ENCODE peak calls at places on chromosomes 6 and 20, in four cellular contexts. One of them, this sample, is unnamed.

GRCh38 chr20:13610205-13610604 is 28.5 kb downstream of the TASP1 start:
- DNase-seq in HepG2: peak; percentile 41
- DNase-seq in heart right ventricle: no peak
- DNase-seq in A673: peak; percentile 37
- DNase-seq in this sample: no peak

GRCh38 chr6:128655978-128656498 is 135.6 kb upstream of the PTPRK start:
- DNase-seq in HepG2: no peak
- DNase-seq in heart right ventricle: no peak
- DNase-seq in A673: peak; percentile 68
- DNase-seq in this sample: no peak

GRCh38 chr6:126172151-126172550 is 167.8 kb upstream of the CENPW start:
- DNase-seq in A673: no peak
- DNase-seq in heart right ventricle: no peak
- DNase-seq in HepG2: no peak
- DNase-seq in this sample: no peak

GRCh38 chr6:70531133-70531532 is 35.6 kb upstream of the SDHAF4 start:
- DNase-seq in HepG2: no peak
- DNase-seq in A673: no peak
- DNase-seq in heart right ventricle: no peak
- DNase-seq in this sample: no peak

GRCh38 chr20:64145458-64146300 is 18.6 kb upstream of the MYT1 start:
- DNase-seq in A673: no peak
- DNase-seq in HepG2: no peak
- DNase-seq in heart right ventricle: no peak
- DNase-seq in this sample: no peak

GRCh38 chr6:114740547-114740946 is 397.7 kb upstream of the HS3ST5 start:
- DNase-seq in HepG2: no peak
- DNase-seq in A673: no peak
- DNase-seq in heart right ventricle: no peak
- DNase-seq in this sample: no peak

GRCh38 chr20:19077370-19078220 is 134.8 kb upstream of the SLC24A3 start:
- DNase-seq in HepG2: no peak
- DNase-seq in A673: no peak
- DNase-seq in heart right ventricle: no peak
- DNase-seq in this sample: no peak

GRCh38 chr6:129124334-129124733 is 241.4 kb downstream of the LAMA2 start:
- DNase-seq in heart right ventricle: no peak
- DNase-seq in A673: peak; percentile 27
- DNase-seq in HepG2: no peak
- DNase-seq in this sample: no peak

GRCh38 chr6:130322673-130323268 is 43.0 kb upstream of the TMEM200A start:
- DNase-seq in HepG2: peak; percentile 55
- DNase-seq in heart right ventricle: no peak
- DNase-seq in A673: peak; percentile 70
- DNase-seq in this sample: no peak

GRCh38 chr6:52522151-52522626 is 54.7 kb downstream of the TRAM2 start:
- DNase-seq in heart right ventricle: peak; percentile 57
- DNase-seq in HepG2: no peak
- DNase-seq in A673: no peak
- DNase-seq in this sample: peak; percentile 76

GRCh38 chr6:163806761-163807499 is 392.4 kb downstream of the QKI start:
- DNase-seq in heart right ventricle: no peak
- DNase-seq in A673: no peak
- DNase-seq in HepG2: no peak
- DNase-seq in this sample: no peak

GRCh38 chr6:145096846-145097245 is 638.5 kb downstream of the EPM2A start:
- DNase-seq in HepG2: no peak
- DNase-seq in A673: no peak
- DNase-seq in heart right ventricle: no peak
- DNase-seq in this sample: no peak

GRCh38 chr6:40956871-40957270 is 82.2 kb downstream of the UNC5CL start:
- DNase-seq in heart right ventricle: no peak
- DNase-seq in HepG2: no peak
- DNase-seq in A673: no peak
- DNase-seq in this sample: no peak

GRCh38 chr6:168181776-168182765 is 103.1 kb upstream of the FRMD1 start:
- DNase-seq in heart right ventricle: no peak
- DNase-seq in HepG2: no peak
- DNase-seq in A673: peak; percentile 94
- DNase-seq in this sample: no peak

GRCh38 chr20:9323622-9324021 is 190.8 kb upstream of the LAMP5 start:
- DNase-seq in heart right ventricle: no peak
- DNase-seq in A673: peak; percentile 27
- DNase-seq in HepG2: peak; percentile 29
- DNase-seq in this sample: no peak

GRCh38 chr6:24009319-24009718 is 116.7 kb upstream of the NRSN1 start:
- DNase-seq in HepG2: no peak
- DNase-seq in heart right ventricle: no peak
- DNase-seq in A673: no peak
- DNase-seq in this sample: no peak

GRCh38 chr6:148720371-148720770 is 26.5 kb upstream of the UST start:
- DNase-seq in heart right ventricle: no peak
- DNase-seq in HepG2: no peak
- DNase-seq in A673: no peak
- DNase-seq in this sample: no peak

GRCh38 chr6:43990275-43990626 is 137.0 kb downstream of the MRPL14 start:
- DNase-seq in A673: no peak
- DNase-seq in heart right ventricle: no peak
- DNase-seq in HepG2: no peak
- DNase-seq in this sample: no peak

GRCh38 chr6:3808759-3809514 is 40.2 kb upstream of the FAM50B start:
- DNase-seq in A673: no peak
- DNase-seq in HepG2: peak; percentile 50
- DNase-seq in heart right ventricle: peak; percentile 24
- DNase-seq in this sample: peak; percentile 88

GRCh38 chr6:136117081-136117480 is 133.0 kb downstream of the MTFR2 start:
- DNase-seq in A673: no peak
- DNase-seq in heart right ventricle: no peak
- DNase-seq in HepG2: no peak
- DNase-seq in this sample: no peak

GRCh38 chr6:130365166-130366010 is 429 bp upstream of the TMEM200A start:
- DNase-seq in heart right ventricle: peak; percentile 39
- DNase-seq in A673: peak; percentile 76
- DNase-seq in HepG2: peak; percentile 40
- DNase-seq in this sample: no peak

GRCh38 chr20:38392356-38392755 is 42.8 kb downstream of the SNHG17 start:
- DNase-seq in heart right ventricle: no peak
- DNase-seq in HepG2: no peak
- DNase-seq in A673: no peak
- DNase-seq in this sample: no peak

GRCh38 chr20:13771853-13772453 is 12.8 kb downstream of the ESF1 start:
- DNase-seq in A673: peak; percentile 77
- DNase-seq in heart right ventricle: no peak
- DNase-seq in HepG2: peak; percentile 28
- DNase-seq in this sample: no peak

GRCh38 chr6:75280131-75280855 is 4.3 kb downstream of the TMEM30A start:
- DNase-seq in A673: no peak
- DNase-seq in HepG2: no peak
- DNase-seq in heart right ventricle: no peak
- DNase-seq in this sample: no peak

GRCh38 chr6:167849846-167850459 is 23.2 kb downstream of the AFDN start:
- DNase-seq in A673: no peak
- DNase-seq in heart right ventricle: no peak
- DNase-seq in HepG2: peak; percentile 86
- DNase-seq in this sample: no peak

GRCh38 chr6:15504581-15505350 is 158.1 kb downstream of the DTNBP1 start:
- DNase-seq in A673: peak; percentile 95
- DNase-seq in heart right ventricle: peak; percentile 75
- DNase-seq in HepG2: peak; percentile 94
- DNase-seq in this sample: peak; percentile 77

GRCh38 chr6:157273756-157274088 is 49.6 kb downstream of the TMEM242 start:
- DNase-seq in A673: peak; percentile 74
- DNase-seq in heart right ventricle: peak; percentile 49
- DNase-seq in HepG2: peak; percentile 41
- DNase-seq in this sample: no peak

GRCh38 chr6:31541059-31541657 is 645 bp downstream of the DDX39B start:
- DNase-seq in A673: peak; percentile 66
- DNase-seq in HepG2: peak; percentile 63
- DNase-seq in heart right ventricle: no peak
- DNase-seq in this sample: no peak

GRCh38 chr6:140040391-140040790 is 665.9 kb upstream of the CITED2 start:
- DNase-seq in heart right ventricle: no peak
- DNase-seq in HepG2: no peak
- DNase-seq in A673: no peak
- DNase-seq in this sample: no peak

GRCh38 chr6:150685860-150686259 is 86.2 kb downstream of the PLEKHG1 start:
- DNase-seq in HepG2: peak; percentile 23
- DNase-seq in heart right ventricle: peak; percentile 36
- DNase-seq in A673: peak; percentile 48
- DNase-seq in this sample: no peak

GRCh38 chr6:21277601-21278043 is 315.9 kb upstream of the SOX4 start:
- DNase-seq in A673: peak; percentile 14
- DNase-seq in heart right ventricle: no peak
- DNase-seq in HepG2: no peak
- DNase-seq in this sample: no peak

GRCh38 chr6:13729891-13730290 is 18.3 kb upstream of the RANBP9 start:
- DNase-seq in HepG2: no peak
- DNase-seq in A673: no peak
- DNase-seq in heart right ventricle: no peak
- DNase-seq in this sample: no peak

GRCh38 chr6:152240983-152241766 is 396.0 kb downstream of the SYNE1 start:
- DNase-seq in heart right ventricle: no peak
- DNase-seq in HepG2: peak; percentile 81
- DNase-seq in A673: no peak
- DNase-seq in this sample: no peak

GRCh38 chr6:128979061-128979460 is 96.1 kb downstream of the LAMA2 start:
- DNase-seq in HepG2: no peak
- DNase-seq in heart right ventricle: no peak
- DNase-seq in A673: no peak
- DNase-seq in this sample: no peak

GRCh38 chr6:125747589-125748533 is 1.6 kb upstream of the HEY2 start:
- DNase-seq in HepG2: no peak
- DNase-seq in A673: no peak
- DNase-seq in heart right ventricle: peak; percentile 52
- DNase-seq in this sample: no peak

DNA sequence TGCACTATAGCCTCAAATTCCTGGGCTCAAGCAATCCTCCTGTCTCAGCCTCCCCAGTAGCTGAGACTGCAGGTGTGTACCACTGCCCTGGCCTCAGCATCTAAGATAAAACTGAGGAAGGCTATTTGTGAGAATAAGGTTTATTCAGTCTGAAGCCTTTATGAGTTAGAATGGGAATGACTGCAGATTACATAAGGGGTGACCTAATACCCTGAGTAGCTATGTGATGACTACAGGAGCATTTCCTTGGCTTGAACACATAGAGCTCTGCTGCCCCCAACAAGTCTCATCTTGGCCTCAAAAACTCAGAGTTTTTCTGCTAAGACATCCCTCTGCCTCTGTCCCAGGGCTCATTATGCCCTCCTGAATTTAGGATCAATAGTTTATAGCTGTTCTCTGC is 7.6 kb downstream of the GSS start:
- DNase-seq in HepG2: no peak
- DNase-seq in heart right ventricle: no peak
- DNase-seq in A673: no peak
- DNase-seq in this sample: no peak
- TF ChIP-seq CTCF in HepG2: no peak
- TF ChIP-seq CTCF in heart right ventricle: no peak
- TF ChIP-seq CTCF in A673: no peak
- TF ChIP-seq CTCF in this sample: no peak

GRCh38 chr20:58553166-58553696 is 38.0 kb upstream of the APCDD1L start:
- DNase-seq in heart right ventricle: no peak
- DNase-seq in HepG2: no peak
- DNase-seq in A673: no peak
- DNase-seq in this sample: no peak
- H3K4me1 ChIP-seq in heart right ventricle: no peaks in the 10 kb centered on the region
- H3K4me1 ChIP-seq in HepG2: no peaks in the 10 kb centered on the region
- H3K4me1 ChIP-seq in A673: peaks cover 4% of the 10 kb centered on the region
- H3K4me1 ChIP-seq in this sample: no peaks in the 10 kb centered on the region

GRCh38 chr6:4885534-4885933 is 109.3 kb downstream of the CDYL start:
- DNase-seq in HepG2: no peak
- DNase-seq in heart right ventricle: no peak
- DNase-seq in A673: no peak
- DNase-seq in this sample: no peak

GRCh38 chr6:4880373-4880762 is 104.2 kb downstream of the CDYL start:
- DNase-seq in heart right ventricle: no peak
- DNase-seq in A673: no peak
- DNase-seq in HepG2: no peak
- DNase-seq in this sample: no peak

GRCh38 chr6:4883298-4883697 is 107.1 kb downstream of the CDYL start:
- DNase-seq in heart right ventricle: no peak
- DNase-seq in A673: no peak
- DNase-seq in HepG2: no peak
- DNase-seq in this sample: no peak

GRCh38 chr6:4888841-4889240 is 112.6 kb downstream of the CDYL start:
- DNase-seq in HepG2: no peak
- DNase-seq in heart right ventricle: no peak
- DNase-seq in A673: no peak
- DNase-seq in this sample: no peak

DNA sequence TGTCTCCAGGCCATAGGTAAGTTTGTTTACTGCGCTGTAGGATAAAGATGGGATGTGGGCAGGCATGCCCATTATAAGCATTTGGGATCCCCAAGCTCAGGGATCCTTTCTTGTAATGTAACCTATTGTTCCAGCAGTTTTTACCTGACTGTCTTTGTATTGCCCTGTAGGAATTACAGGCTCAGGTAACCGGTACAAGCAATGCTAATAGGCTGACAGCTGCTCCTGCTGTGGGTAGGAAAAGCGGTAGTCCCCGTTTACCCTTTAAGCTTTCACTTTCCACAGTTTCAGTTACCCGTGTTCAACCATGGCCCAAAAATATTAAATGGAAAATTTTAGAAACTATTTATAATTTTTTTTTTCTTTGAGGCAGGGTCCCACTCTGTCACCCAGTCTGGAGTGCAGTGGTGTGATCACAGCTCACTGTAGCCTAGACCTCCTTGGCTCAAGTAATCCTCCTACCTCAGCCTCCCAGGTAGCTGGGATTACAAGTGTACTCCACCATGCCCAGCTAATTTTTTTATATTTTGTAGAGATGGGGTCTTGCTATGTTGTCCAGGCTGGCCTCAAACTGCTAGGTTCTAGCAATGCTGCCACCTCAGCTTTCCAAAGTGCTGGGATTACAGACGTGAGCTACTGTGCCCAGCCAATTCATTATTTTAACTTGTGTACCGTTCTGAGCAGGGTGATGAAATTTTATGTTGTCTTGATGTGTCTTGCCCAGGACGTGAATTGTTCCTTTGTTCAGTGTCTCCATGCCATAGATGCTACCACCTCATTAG is 108.6 kb downstream of the CDYL start:
- DNase-seq in HepG2: no peak
- DNase-seq in heart right ventricle: no peak
- DNase-seq in A673: no peak
- DNase-seq in this sample: no peak
- H3K4me3 ChIP-seq in HepG2: no peak overlapping the region
- H3K4me3 ChIP-seq in heart right ventricle: no peak overlapping the region
- H3K4me3 ChIP-seq in A673: no peak overlapping the region
- H3K4me3 ChIP-seq in this sample: no peak overlapping the region

DNA sequence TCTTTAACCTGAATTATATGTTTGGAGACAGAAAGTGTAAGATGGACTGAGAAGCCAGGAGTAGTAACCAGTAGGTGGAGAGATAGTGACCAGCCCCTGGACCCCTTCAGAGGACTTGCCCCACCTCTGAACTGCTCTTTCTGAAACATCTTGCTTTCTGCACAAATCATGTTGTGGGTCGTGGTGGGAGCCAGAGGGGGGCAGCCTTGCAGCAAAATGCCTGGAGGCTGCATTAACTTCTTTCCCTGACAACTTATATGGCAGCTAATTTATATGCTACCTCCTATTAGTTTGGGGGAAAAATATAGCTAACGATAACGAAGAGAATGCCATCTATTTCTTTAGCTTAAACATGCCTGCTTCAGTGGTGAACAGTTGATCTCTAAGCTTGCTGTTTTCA is 859.8 kb downstream of the MAFB start:
- DNase-seq in heart right ventricle: peak; percentile 18
- DNase-seq in A673: peak; percentile 62
- DNase-seq in HepG2: no peak
- DNase-seq in this sample: no peak
- TF ChIP-seq CTCF in heart right ventricle: no peak
- TF ChIP-seq CTCF in A673: peak; percentile 74
- TF ChIP-seq CTCF in HepG2: no peak
- TF ChIP-seq CTCF in this sample: peak; percentile 24